ENCODE peak calls at places on chromosomes 1 and 21, in six cellular contexts. One of them, this sample, is unnamed.

GRCh38 chr1:178532392-178532791 is 19.5 kb downstream of the TEX35 start:
- DNase-seq in HFF-Myc: no peak
- DNase-seq in CD4-positive, alpha-beta T cell: peak
- DNase-seq in AG10803: peak
- DNase-seq in epithelial cell of esophagus: peak
- DNase-seq in brain microvascular endothelial cell: peak
- DNase-seq in this sample: peak

GRCh38 chr1:191685669-191686068 is 472.6 kb upstream of the RGS18 start:
- DNase-seq in HFF-Myc: no peak
- DNase-seq in CD4-positive, alpha-beta T cell: no peak
- DNase-seq in AG10803: no peak
- DNase-seq in epithelial cell of esophagus: no peak
- DNase-seq in brain microvascular endothelial cell: no peak
- DNase-seq in this sample: no peak

GRCh38 chr1:167995038-167995437 is 58.2 kb upstream of the MPC2 start:
- DNase-seq in HFF-Myc: no peak
- DNase-seq in CD4-positive, alpha-beta T cell: no peak
- DNase-seq in AG10803: no peak
- DNase-seq in epithelial cell of esophagus: no peak
- DNase-seq in brain microvascular endothelial cell: no peak
- DNase-seq in this sample: no peak

GRCh38 chr21:38965910-38966504 is 160.3 kb downstream of the ETS2 start:
- DNase-seq in HFF-Myc: no peak
- DNase-seq in CD4-positive, alpha-beta T cell: no peak
- DNase-seq in AG10803: no peak
- DNase-seq in epithelial cell of esophagus: peak
- DNase-seq in brain microvascular endothelial cell: peak
- DNase-seq in this sample: no peak

GRCh38 chr1:109895720-109896504 is 14.7 kb upstream of the CSF1 start:
- DNase-seq in HFF-Myc: no peak
- DNase-seq in CD4-positive, alpha-beta T cell: no peak
- DNase-seq in AG10803: no peak
- DNase-seq in epithelial cell of esophagus: no peak
- DNase-seq in brain microvascular endothelial cell: peak
- DNase-seq in this sample: no peak

GRCh38 chr1:175554586-175554985 is 188.8 kb downstream of the TNR start:
- DNase-seq in HFF-Myc: no peak
- DNase-seq in CD4-positive, alpha-beta T cell: no peak
- DNase-seq in AG10803: no peak
- DNase-seq in epithelial cell of esophagus: no peak
- DNase-seq in brain microvascular endothelial cell: no peak
- DNase-seq in this sample: no peak

GRCh38 chr21:27681038-27681437 is 714.1 kb upstream of the ADAMTS5 start:
- DNase-seq in HFF-Myc: no peak
- DNase-seq in CD4-positive, alpha-beta T cell: no peak
- DNase-seq in AG10803: peak
- DNase-seq in epithelial cell of esophagus: peak
- DNase-seq in brain microvascular endothelial cell: no peak
- DNase-seq in this sample: no peak

GRCh38 chr21:45309541-45310381 is 22.1 kb upstream of the POFUT2 start:
- DNase-seq in HFF-Myc: no peak
- DNase-seq in CD4-positive, alpha-beta T cell: no peak
- DNase-seq in AG10803: no peak
- DNase-seq in epithelial cell of esophagus: no peak
- DNase-seq in brain microvascular endothelial cell: no peak
- DNase-seq in this sample: no peak

GRCh38 chr1:113375878-113376277 is 14.4 kb upstream of the MAGI3 start:
- DNase-seq in HFF-Myc: no peak
- DNase-seq in CD4-positive, alpha-beta T cell: no peak
- DNase-seq in AG10803: no peak
- DNase-seq in epithelial cell of esophagus: no peak
- DNase-seq in brain microvascular endothelial cell: no peak
- DNase-seq in this sample: no peak

GRCh38 chr1:3690282-3691065 is 38.2 kb downstream of the TP73 start:
- DNase-seq in HFF-Myc: no peak
- DNase-seq in CD4-positive, alpha-beta T cell: no peak
- DNase-seq in AG10803: no peak
- DNase-seq in epithelial cell of esophagus: peak
- DNase-seq in brain microvascular endothelial cell: no peak
- DNase-seq in this sample: no peak

GRCh38 chr1:152515454-152515823 is 1.2 kb downstream of the CRCT1 start:
- DNase-seq in HFF-Myc: no peak
- DNase-seq in CD4-positive, alpha-beta T cell: no peak
- DNase-seq in AG10803: peak
- DNase-seq in epithelial cell of esophagus: peak
- DNase-seq in brain microvascular endothelial cell: peak
- DNase-seq in this sample: no peak

GRCh38 chr1:184941735-184942134 is 32.6 kb downstream of the NIBAN1 start:
- DNase-seq in HFF-Myc: no peak
- DNase-seq in CD4-positive, alpha-beta T cell: no peak
- DNase-seq in AG10803: no peak
- DNase-seq in epithelial cell of esophagus: no peak
- DNase-seq in brain microvascular endothelial cell: no peak
- DNase-seq in this sample: peak

GRCh38 chr1:153570874-153571273 is 5.2 kb upstream of the S100A2 start:
- DNase-seq in HFF-Myc: no peak
- DNase-seq in CD4-positive, alpha-beta T cell: no peak
- DNase-seq in AG10803: no peak
- DNase-seq in epithelial cell of esophagus: no peak
- DNase-seq in brain microvascular endothelial cell: no peak
- DNase-seq in this sample: no peak

DNA sequence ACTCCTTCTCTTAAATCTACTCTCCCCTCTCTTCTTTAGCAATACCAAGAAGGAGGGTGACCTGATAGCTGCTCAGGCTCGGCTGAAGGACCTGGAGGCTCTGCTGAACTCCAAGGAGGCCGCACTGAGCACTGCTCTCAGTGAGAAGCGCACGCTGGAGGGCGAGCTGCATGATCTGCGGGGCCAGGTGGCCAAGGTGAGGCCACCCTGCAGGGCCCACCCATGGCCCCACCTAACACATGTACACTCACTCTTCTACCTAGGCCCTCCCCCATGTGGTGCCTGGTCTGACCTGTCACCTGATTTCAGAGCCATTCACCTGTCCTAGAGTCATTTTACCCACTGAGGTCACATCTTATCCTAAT is 16.0 kb downstream of the LMNA start:
- DNase-seq in HFF-Myc: no peak
- DNase-seq in CD4-positive, alpha-beta T cell: no peak
- DNase-seq in AG10803: no peak
- DNase-seq in epithelial cell of esophagus: no peak
- DNase-seq in brain microvascular endothelial cell: no peak
- DNase-seq in this sample: no peak
- TF ChIP-seq CTCF in HFF-Myc: no peak
- TF ChIP-seq CTCF in CD4-positive, alpha-beta T cell: peak
- TF ChIP-seq CTCF in AG10803: no peak
- TF ChIP-seq CTCF in epithelial cell of esophagus: no peak
- TF ChIP-seq CTCF in brain microvascular endothelial cell: no peak
- TF ChIP-seq CTCF in this sample: no peak

GRCh38 chr1:41282679-41283317 is 40.7 kb upstream of the SCMH1 start:
- DNase-seq in HFF-Myc: no peak
- DNase-seq in CD4-positive, alpha-beta T cell: no peak
- DNase-seq in AG10803: no peak
- DNase-seq in epithelial cell of esophagus: peak
- DNase-seq in brain microvascular endothelial cell: peak
- DNase-seq in this sample: peak
- TF ChIP-seq CTCF in HFF-Myc: peak
- TF ChIP-seq CTCF in CD4-positive, alpha-beta T cell: peak
- TF ChIP-seq CTCF in AG10803: peak
- TF ChIP-seq CTCF in epithelial cell of esophagus: peak
- TF ChIP-seq CTCF in brain microvascular endothelial cell: peak
- TF ChIP-seq CTCF in this sample: peak

GRCh38 chr1:82059931-82060330 is 259.2 kb downstream of the ADGRL2 start:
- DNase-seq in HFF-Myc: no peak
- DNase-seq in CD4-positive, alpha-beta T cell: no peak
- DNase-seq in AG10803: no peak
- DNase-seq in epithelial cell of esophagus: peak
- DNase-seq in brain microvascular endothelial cell: no peak
- DNase-seq in this sample: no peak
- TF ChIP-seq CTCF in HFF-Myc: no peak
- TF ChIP-seq CTCF in CD4-positive, alpha-beta T cell: no peak
- TF ChIP-seq CTCF in AG10803: no peak
- TF ChIP-seq CTCF in epithelial cell of esophagus: peak
- TF ChIP-seq CTCF in brain microvascular endothelial cell: peak
- TF ChIP-seq CTCF in this sample: no peak

GRCh38 chr1:18299441-18300338 is 181.0 kb upstream of the KLHDC7A start:
- DNase-seq in HFF-Myc: no peak
- DNase-seq in CD4-positive, alpha-beta T cell: no peak
- DNase-seq in AG10803: peak
- DNase-seq in epithelial cell of esophagus: no peak
- DNase-seq in brain microvascular endothelial cell: no peak
- DNase-seq in this sample: peak
- TF ChIP-seq CTCF in HFF-Myc: peak
- TF ChIP-seq CTCF in CD4-positive, alpha-beta T cell: peak
- TF ChIP-seq CTCF in AG10803: peak
- TF ChIP-seq CTCF in epithelial cell of esophagus: peak
- TF ChIP-seq CTCF in brain microvascular endothelial cell: peak
- TF ChIP-seq CTCF in this sample: peak

DNA sequence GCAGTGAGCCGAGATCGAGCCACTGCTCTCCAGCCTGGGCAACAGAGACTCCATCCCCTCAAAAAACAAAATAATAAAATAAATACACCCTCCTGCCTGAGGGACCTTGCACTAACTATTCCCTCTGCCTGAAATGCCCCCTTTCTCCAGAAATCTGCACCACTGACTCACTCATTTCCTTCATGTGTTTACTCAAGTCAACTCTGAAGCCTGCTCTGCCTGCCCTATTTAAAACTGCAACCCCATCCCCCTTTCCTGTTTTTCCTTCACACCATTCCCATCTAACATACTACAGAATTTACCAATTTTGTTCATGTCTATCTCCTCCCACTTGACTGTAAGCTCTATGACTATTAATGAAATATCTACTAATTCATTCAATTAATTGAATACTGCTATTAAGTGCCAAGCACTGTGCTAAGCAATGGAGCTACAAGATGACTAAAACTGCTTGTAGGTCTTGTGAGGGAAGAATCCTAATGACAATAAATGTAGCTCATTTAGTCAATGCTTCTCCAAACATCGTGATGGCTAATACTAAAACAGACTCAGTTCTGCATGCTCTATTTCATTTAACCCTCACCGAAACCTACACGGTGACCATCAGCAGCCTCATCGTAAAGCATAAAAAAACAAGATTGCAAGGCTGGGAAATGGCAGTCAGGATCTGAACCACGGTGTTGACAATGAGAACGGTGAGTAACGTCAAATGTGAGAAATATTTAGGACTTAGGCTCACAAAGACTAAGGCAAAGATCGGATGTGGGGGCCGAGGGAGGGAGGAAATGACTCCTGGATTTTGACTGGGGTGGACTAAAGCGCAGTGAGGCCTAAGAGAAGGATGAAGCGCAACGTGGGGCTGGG is 749 bp upstream of the TMEM39B start:
- DNase-seq in HFF-Myc: no peak
- DNase-seq in CD4-positive, alpha-beta T cell: no peak
- DNase-seq in AG10803: peak
- DNase-seq in epithelial cell of esophagus: peak
- DNase-seq in brain microvascular endothelial cell: peak
- DNase-seq in this sample: no peak
- TF ChIP-seq CTCF in HFF-Myc: no peak
- TF ChIP-seq CTCF in CD4-positive, alpha-beta T cell: no peak
- TF ChIP-seq CTCF in AG10803: no peak
- TF ChIP-seq CTCF in epithelial cell of esophagus: no peak
- TF ChIP-seq CTCF in brain microvascular endothelial cell: no peak
- TF ChIP-seq CTCF in this sample: no peak

GRCh38 chr1:21814241-21814918 is 2.3 kb downstream of the LDLRAD2 start:
- DNase-seq in HFF-Myc: no peak
- DNase-seq in CD4-positive, alpha-beta T cell: no peak
- DNase-seq in AG10803: no peak
- DNase-seq in epithelial cell of esophagus: no peak
- DNase-seq in brain microvascular endothelial cell: no peak
- DNase-seq in this sample: peak

GRCh38 chr1:21815724-21816311 is 3.8 kb downstream of the LDLRAD2 start:
- DNase-seq in HFF-Myc: no peak
- DNase-seq in CD4-positive, alpha-beta T cell: no peak
- DNase-seq in AG10803: no peak
- DNase-seq in epithelial cell of esophagus: no peak
- DNase-seq in brain microvascular endothelial cell: no peak
- DNase-seq in this sample: no peak

GRCh38 chr1:21813542-21813941 is 1.5 kb downstream of the LDLRAD2 start:
- DNase-seq in HFF-Myc: no peak
- DNase-seq in CD4-positive, alpha-beta T cell: no peak
- DNase-seq in AG10803: no peak
- DNase-seq in epithelial cell of esophagus: no peak
- DNase-seq in brain microvascular endothelial cell: no peak
- DNase-seq in this sample: no peak

GRCh38 chr1:21814981-21815583 is 3.0 kb downstream of the LDLRAD2 start:
- DNase-seq in HFF-Myc: no peak
- DNase-seq in CD4-positive, alpha-beta T cell: no peak
- DNase-seq in AG10803: no peak
- DNase-seq in epithelial cell of esophagus: no peak
- DNase-seq in brain microvascular endothelial cell: no peak
- DNase-seq in this sample: no peak

DNA sequence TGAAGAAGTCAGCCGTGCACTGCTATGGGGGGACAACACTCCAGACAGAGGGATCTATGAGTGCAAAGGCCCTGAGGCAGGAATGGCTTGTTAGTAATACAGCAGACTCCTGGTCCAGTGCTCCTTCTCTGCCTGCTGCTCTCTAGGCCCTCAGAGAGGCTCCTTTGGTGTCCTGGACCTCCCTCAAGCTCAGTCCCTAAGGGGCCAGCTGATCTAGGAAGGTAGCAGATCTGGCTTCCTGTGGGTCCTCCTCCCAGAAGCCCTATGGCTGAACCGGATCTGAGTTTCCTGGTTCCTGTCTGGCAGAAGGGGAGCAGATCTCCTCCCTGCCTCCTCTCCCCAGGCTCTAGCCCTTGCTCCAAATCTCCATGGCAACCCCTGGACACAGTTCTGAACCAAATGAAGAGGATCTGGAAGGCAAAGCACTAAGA is at the start of gene LDLRAD2:
- DNase-seq in HFF-Myc: no peak
- DNase-seq in CD4-positive, alpha-beta T cell: no peak
- DNase-seq in AG10803: peak
- DNase-seq in epithelial cell of esophagus: no peak
- DNase-seq in brain microvascular endothelial cell: no peak
- DNase-seq in this sample: peak
- TF ChIP-seq CTCF in HFF-Myc: no peak
- TF ChIP-seq CTCF in CD4-positive, alpha-beta T cell: no peak
- TF ChIP-seq CTCF in AG10803: no peak
- TF ChIP-seq CTCF in epithelial cell of esophagus: no peak
- TF ChIP-seq CTCF in brain microvascular endothelial cell: no peak
- TF ChIP-seq CTCF in this sample: no peak